ENCODE peak calls at places on chromosomes 11 and 22, in seven cellular contexts. G is MCF 10A, X is cardiac fibroblast, P is BE2C, E is GM10248, F is AG09319, W is AG09309. M is an unnamed sample.

GRCh38 chr22:36746571-36746970 is 29.3 kb downstream of the IFT27 start:
- DNase-seq in P (peak), G (no peak), W (no peak), F (no peak), X (no peak), E (no peak), M (peak)

GRCh38 chr22:33853200-33854097 is 66.8 kb downstream of the LARGE1 start:
- DNase-seq in E (peak), P (no peak), F (peak), G (peak), X (peak), W (peak), M (no peak)

GRCh38 chr11:117570701-117571100 is 226.3 kb downstream of the DSCAML1 start:
- DNase-seq in F (no peak), X (no peak), E (no peak), W (no peak), G (no peak), P (peak), M (no peak)

GRCh38 chr11:72752088-72752914 is at the start of gene ARAP1:
- DNase-seq in G (peak), P (peak), E (peak), F (no peak), W (no peak), X (peak), M (no peak)

GRCh38 chr11:93655047-93655446 is 6.4 kb upstream of the CEP295 start:
- DNase-seq in G (no peak), F (no peak), P (no peak), W (no peak), E (no peak), X (no peak), M (no peak)

GRCh38 chr11:106821291-106821690 is 197.0 kb downstream of the GUCY1A2 start:
- DNase-seq in F (no peak), W (no peak), P (no peak), X (no peak), E (no peak), G (no peak), M (no peak)

GRCh38 chr22:17997456-17997855 is 26.9 kb downstream of the MICAL3 start:
- DNase-seq in G (peak), E (no peak), F (no peak), X (no peak), W (no peak), P (no peak), M (no peak)

GRCh38 chr11:73236879-73237278 is 18.8 kb downstream of the P2RY2 start:
- DNase-seq in F (no peak), G (peak), X (peak), P (peak), W (no peak), E (peak), M (no peak)

GRCh38 chr11:9525116-9525515 is 48.4 kb upstream of the WEE1 start:
- DNase-seq in W (no peak), E (no peak), F (no peak), G (no peak), X (peak), P (no peak), M (no peak)

GRCh38 chr22:29799217-29799680 is 32.1 kb downstream of the UQCR10 start:
- DNase-seq in G (peak), E (no peak), F (peak), W (peak), P (peak), X (peak), M (no peak)

GRCh38 chr22:42688241-42688913 is 32.3 kb downstream of the A4GALT start:
- DNase-seq in W (peak), F (peak), X (peak), E (no peak), G (peak), P (peak), M (no peak)

GRCh38 chr22:40193429-40194421 is 16.0 kb downstream of the TNRC6B start:
- DNase-seq in W (no peak), P (no peak), G (peak), X (peak), F (no peak), E (no peak), M (no peak)

GRCh38 chr22:31344369-31345330 is 1.5 kb downstream of the PATZ1 start:
- DNase-seq in W (no peak), P (peak), G (no peak), F (no peak), X (peak), E (no peak), M (no peak)

GRCh38 chr11:57424802-57425564 is 1.9 kb downstream of the SLC43A3 start:
- DNase-seq in P (peak), E (peak), X (peak), F (no peak), G (peak), W (peak), M (no peak)

GRCh38 chr22:20115691-20116375 is at the start of gene RANBP1:
- DNase-seq in E (no peak), W (no peak), P (peak), F (no peak), X (no peak), G (no peak), M (no peak)
- TF ChIP-seq CTCF in E (no peak), W (no peak), P (no peak), F (no peak), X (no peak), G (no peak), M (no peak)

GRCh38 chr11:63904743-63905142 is 12.2 kb downstream of the RCOR2 start:
- DNase-seq in P (no peak), F (no peak), G (no peak), E (no peak), W (no peak), X (no peak), M (no peak)
- TF ChIP-seq CTCF in P (no peak), F (no peak), G (no peak), E (no peak), W (no peak), X (no peak), M (no peak)

DNA sequence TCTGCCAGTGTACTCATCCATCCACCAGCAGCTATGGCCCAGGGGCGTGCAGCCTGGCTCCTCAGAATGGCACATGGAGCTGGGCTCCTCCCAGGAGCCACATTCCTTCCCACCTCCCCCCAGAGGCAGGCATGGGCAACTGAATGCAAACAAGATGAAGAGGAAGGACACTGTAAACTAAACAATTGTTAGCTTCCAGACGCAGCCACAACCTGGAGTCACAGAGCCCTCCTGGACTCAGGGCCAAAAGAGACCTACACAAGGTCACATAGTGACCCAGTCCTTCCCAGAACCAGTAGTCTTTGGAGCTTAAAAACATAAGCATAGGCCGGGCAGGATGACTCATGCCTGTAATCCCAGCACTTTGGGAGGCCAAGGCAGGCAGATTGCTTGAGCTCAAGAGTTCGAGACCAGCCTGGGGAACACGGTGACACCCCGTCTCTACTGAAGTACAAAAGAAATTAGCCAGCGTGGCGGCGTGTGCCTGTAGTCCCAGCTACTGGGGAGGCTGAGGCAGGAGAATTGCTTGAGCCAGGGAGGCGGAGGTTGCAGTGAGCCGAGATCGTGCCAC is 30.7 kb upstream of the CLDN5 start:
- DNase-seq in X (peak), E (no peak), G (peak), F (no peak), W (no peak), P (peak), M (no peak)
- TF ChIP-seq CTCF in X (peak), E (no peak), G (no peak), F (no peak), W (peak), P (peak), M (peak)

GRCh38 chr11:124482362-124483147 is 37.1 kb upstream of the OR8B8 start:
- DNase-seq in P (no peak), F (no peak), X (peak), W (no peak), G (peak), E (no peak), M (no peak)
- TF ChIP-seq CTCF in P (no peak), F (no peak), X (no peak), W (no peak), G (no peak), E (no peak), M (no peak)

GRCh38 chr11:67539588-67539987 is 16.3 kb upstream of the CABP2 start:
- DNase-seq in F (no peak), W (no peak), P (no peak), X (no peak), G (no peak), E (no peak), M (no peak)

GRCh38 chr11:67542169-67542568 is 18.9 kb upstream of the CABP2 start:
- DNase-seq in G (no peak), F (no peak), P (no peak), W (no peak), E (no peak), X (no peak), M (no peak)

GRCh38 chr11:67542971-67543370 is 19.7 kb upstream of the CABP2 start:
- DNase-seq in F (no peak), P (no peak), W (no peak), X (no peak), E (no peak), G (no peak), M (no peak)

GRCh38 chr11:67538823-67539505 is 15.7 kb upstream of the CABP2 start:
- DNase-seq in P (no peak), X (no peak), W (no peak), G (no peak), F (no peak), E (no peak), M (no peak)

GRCh38 chr11:67541198-67541597 is 18.0 kb upstream of the CABP2 start:
- DNase-seq in P (no peak), F (no peak), X (no peak), E (no peak), W (no peak), G (no peak), M (no peak)
- TF ChIP-seq CTCF in P (no peak), F (no peak), X (no peak), E (no peak), W (no peak), G (no peak), M (no peak)

GRCh38 chr11:131787119-131787518 is 416.7 kb downstream of the NTM start:
- DNase-seq in P (no peak), X (no peak), G (no peak), F (no peak), E (no peak), W (no peak), M (no peak)

DNA sequence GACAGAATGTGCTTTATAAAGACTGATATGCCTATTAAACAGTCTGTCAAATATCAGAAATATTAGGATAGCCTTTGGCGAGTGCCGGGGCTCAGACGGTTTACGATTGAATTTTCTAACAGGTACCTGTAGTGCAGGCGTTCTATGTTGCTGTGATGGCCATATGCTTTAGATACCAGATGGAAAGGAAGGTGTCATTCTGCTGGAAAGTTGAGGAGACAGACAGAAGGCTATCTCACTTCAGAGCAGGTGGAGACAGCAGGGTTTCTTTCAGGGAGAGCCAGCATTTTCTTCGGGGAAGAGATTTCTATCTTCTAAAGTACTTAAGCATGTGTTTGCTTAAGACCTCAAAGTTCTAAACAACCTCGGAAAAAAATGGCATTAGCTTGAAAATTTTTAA is 415.4 kb downstream of the NTM start:
- DNase-seq in P (no peak), X (no peak), F (no peak), W (no peak), G (no peak), E (no peak), M (no peak)
- TF ChIP-seq CTCF in P (no peak), X (no peak), F (no peak), W (no peak), G (no peak), E (no peak), M (no peak)

GRCh38 chr11:122365545-122366380 is 249.7 kb upstream of the BLID start:
- DNase-seq in P (no peak), F (no peak), W (no peak), X (no peak), E (no peak), G (no peak), M (no peak)

GRCh38 chr11:122362381-122362780 is 246.4 kb upstream of the BLID start:
- DNase-seq in P (no peak), G (no peak), F (no peak), E (no peak), W (no peak), X (no peak), M (no peak)

GRCh38 chr11:122363306-122363705 is 247.3 kb upstream of the BLID start:
- DNase-seq in E (no peak), G (no peak), X (no peak), F (no peak), P (no peak), W (no peak), M (no peak)

GRCh38 chr11:122355968-122356367 is 240.0 kb upstream of the BLID start:
- DNase-seq in P (no peak), F (no peak), E (no peak), X (no peak), W (no peak), G (no peak), M (no peak)

GRCh38 chr11:122360875-122361274 is 244.9 kb upstream of the BLID start:
- DNase-seq in F (no peak), G (no peak), P (no peak), E (no peak), W (no peak), X (no peak), M (no peak)
- TF ChIP-seq CTCF in F (no peak), G (no peak), P (no peak), E (no peak), W (no peak), X (no peak), M (peak)

GRCh38 chr22:19001204-19001603 is 65.1 kb upstream of the PRODH start:
- DNase-seq in F (no peak), G (no peak), E (no peak), X (no peak), P (no peak), W (no peak), M (no peak)

GRCh38 chr22:18999416-18999815 is 63.3 kb upstream of the PRODH start:
- DNase-seq in W (no peak), F (no peak), P (no peak), G (no peak), E (no peak), X (no peak), M (no peak)

GRCh38 chr22:18997306-18997924 is 61.3 kb upstream of the PRODH start:
- DNase-seq in X (no peak), E (no peak), F (no peak), P (no peak), G (no peak), W (no peak), M (no peak)

GRCh38 chr22:18997925-18998315 is 61.8 kb upstream of the PRODH start:
- DNase-seq in W (no peak), X (no peak), F (no peak), G (no peak), P (no peak), E (no peak), M (no peak)

GRCh38 chr22:18998998-18999397 is 62.9 kb upstream of the PRODH start:
- DNase-seq in E (no peak), G (peak), W (no peak), X (no peak), F (no peak), P (no peak), M (no peak)
- TF ChIP-seq CTCF in E (no peak), G (peak), W (peak), X (peak), F (no peak), P (peak), M (peak)

DNA sequence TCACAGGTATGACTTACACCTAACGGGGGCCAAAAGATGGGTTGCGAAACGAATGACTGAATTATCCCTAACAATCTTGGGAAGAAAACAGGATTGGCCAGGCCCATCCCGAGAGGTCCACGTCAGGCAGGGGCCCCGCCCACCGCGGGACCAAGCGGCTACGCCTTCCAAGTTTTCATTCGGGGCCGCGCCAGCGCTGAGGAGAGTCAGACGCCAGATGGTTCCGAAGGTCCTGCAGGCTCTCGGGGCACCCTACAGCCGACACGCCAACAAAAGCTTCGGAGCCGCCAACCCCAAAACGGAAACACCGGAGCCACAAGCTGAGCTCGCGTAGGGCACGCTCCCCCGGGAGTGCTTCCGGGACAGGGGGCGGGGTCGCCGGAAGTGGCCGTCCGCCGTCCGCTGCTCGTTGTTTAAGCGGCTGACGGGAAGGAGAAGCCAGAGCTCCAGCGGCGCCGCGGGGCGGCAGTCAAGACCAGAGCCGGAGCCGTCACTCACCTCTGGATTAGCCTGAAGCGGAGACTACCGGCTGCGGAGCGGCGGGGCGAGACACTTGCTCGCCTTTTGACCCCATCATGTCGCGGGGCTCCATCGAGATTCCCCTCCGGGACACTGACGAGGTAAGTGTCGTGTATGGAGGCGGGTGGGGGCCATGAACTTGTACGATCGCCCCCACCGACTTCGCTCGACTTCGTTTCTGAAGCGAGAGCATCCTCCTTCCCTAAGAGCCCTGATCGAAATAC is at the start of gene CTR9:
- DNase-seq in W (peak), G (peak), X (peak), F (peak), P (peak), E (peak), M (peak)
- TF ChIP-seq CTCF in W (peak), G (no peak), X (peak), F (peak), P (peak), E (peak), M (peak)

M was measured in type B pancreatic cell.